ENCODE peak calls at places on chromosomes 13 and 19, in five cellular contexts. I is neural progenitor cell, R is SK-N-SH, H is cardiac muscle cell, O is upper lobe of left lung. W is an unnamed sample.
A peak's percentile ranks its signal among the peaks of the same experiment; 100 is the strongest.

GRCh38 chr13:34623331-34623730 is 318.7 kb upstream of the NBEA start:
- DNase-seq in R (no peak), H (no peak), O (no peak), I (peak; percentile 19), W (no peak)

GRCh38 chr13:49867834-49868233 is 68.3 kb downstream of the SPRYD7 start:
- DNase-seq in R (no peak), I (no peak), H (no peak), O (no peak), W (no peak)

GRCh38 chr13:108176685-108177274 is 38.6 kb downstream of the LIG4 start:
- DNase-seq in H (peak; percentile 29), O (no peak), I (peak; percentile 33), R (peak; percentile 46), W (peak; percentile 35)

GRCh38 chr19:45113628-45114027 is 20.6 kb downstream of the PPP1R37 start:
- DNase-seq in R (no peak), I (no peak), O (no peak), H (no peak), W (no peak)

GRCh38 chr19:40255619-40256166 is 29.2 kb upstream of the CCNP start:
- DNase-seq in R (no peak), O (no peak), I (no peak), H (no peak), W (peak; percentile 26)

GRCh38 chr19:55781112-55781511 is 12.2 kb downstream of the RFPL4AL1 start:
- DNase-seq in O (no peak), I (no peak), H (no peak), R (no peak), W (no peak)

GRCh38 chr19:850221-850978 is 1.7 kb upstream of the ELANE start:
- DNase-seq in R (peak; percentile 80), O (peak; percentile 92), H (peak; percentile 100), I (peak; percentile 51), W (peak; percentile 99)

GRCh38 chr13:30132623-30133553 is 174.5 kb downstream of the KATNAL1 start:
- DNase-seq in I (peak; percentile 96), H (peak; percentile 97), O (peak; percentile 98), R (peak; percentile 91), W (peak; percentile 96)

GRCh38 chr13:40611004-40611403 is 55.4 kb downstream of the FOXO1 start:
- DNase-seq in R (no peak), I (no peak), H (no peak), O (no peak), W (no peak)

GRCh38 chr13:40576369-40576768 is 90.1 kb downstream of the FOXO1 start:
- DNase-seq in R (no peak), I (no peak), O (no peak), H (no peak), W (peak; percentile 8)

GRCh38 chr13:107834717-107835116 is 380.6 kb downstream of the LIG4 start:
- DNase-seq in H (peak; percentile 11), R (no peak), I (no peak), O (no peak), W (no peak)

GRCh38 chr13:21884299-21884878 is 213.5 kb downstream of the FGF9 start:
- DNase-seq in I (no peak), H (no peak), R (no peak), O (no peak), W (no peak)

GRCh38 chr19:3586124-3586626 is 897 bp downstream of the GIPC3 start:
- DNase-seq in O (no peak), H (no peak), R (peak; percentile 89), I (peak; percentile 79), W (peak; percentile 76)

DNA sequence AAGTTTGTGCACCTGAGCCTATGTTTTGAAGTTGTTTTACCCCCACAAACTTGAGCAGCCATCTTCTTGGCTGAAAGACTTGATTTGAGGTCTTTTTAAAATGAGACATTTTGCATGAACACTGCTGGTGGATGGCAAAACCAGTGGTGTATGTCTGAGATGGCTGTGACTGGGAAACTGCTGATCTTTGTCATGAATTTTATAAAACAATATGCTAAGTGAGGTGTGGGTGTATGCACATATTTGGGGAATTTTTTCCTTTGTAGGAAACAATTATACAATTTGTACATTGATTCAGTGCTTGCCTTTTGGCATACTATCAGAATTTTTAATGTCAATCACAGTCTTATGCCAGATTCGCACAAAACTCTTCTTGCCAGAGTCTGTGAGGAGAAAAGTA is 52.5 kb downstream of the ZAR1L start:
- DNase-seq in R (no peak), I (no peak), H (no peak), O (no peak), W (no peak)
- H3K4me1 ChIP-seq in R (peaks cover 27% of the 10 kb centered on the region), I (no peaks in the 10 kb centered on the region), H (peaks cover 14% of the 10 kb centered on the region), O (peaks cover 28% of the 10 kb centered on the region), W (peaks cover 7% of the 10 kb centered on the region)

GRCh38 chr13:112105244-112105681 is 38.3 kb downstream of the SOX1 start:
- DNase-seq in I (peak; percentile 68), R (no peak), O (peak; percentile 75), H (no peak), W (no peak)
- H3K4me3 ChIP-seq in I (peak overlapping the region; percentile 55), R (no peak overlapping the region), O (no peak overlapping the region), H (no peak overlapping the region), W (no peak overlapping the region)

DNA sequence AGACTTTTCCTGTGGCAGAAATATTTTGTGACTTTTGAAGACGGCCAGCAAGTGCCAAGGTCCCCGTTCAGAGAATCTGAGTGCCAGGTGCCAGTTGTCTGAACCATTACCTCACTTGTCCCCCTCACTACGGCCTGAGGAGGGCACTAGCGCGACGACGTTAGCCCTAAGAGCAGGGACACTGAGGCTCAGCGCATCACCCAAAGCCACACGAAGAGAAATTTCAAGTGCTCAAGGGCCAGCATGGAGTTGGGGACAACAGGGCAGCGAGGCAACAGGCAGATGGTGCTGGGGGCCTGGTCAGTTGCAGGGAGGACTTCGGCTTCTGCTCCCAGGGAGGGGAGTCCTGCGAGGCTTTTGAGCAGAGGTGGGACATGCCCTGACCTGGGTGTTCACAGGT is 9.5 kb upstream of the TYK2 start:
- DNase-seq in H (no peak), R (no peak), I (peak; percentile 37), O (no peak), W (peak; percentile 79)
- TF ChIP-seq CTCF in H (peak; percentile 27), R (peak; percentile 40), I (peak; percentile 38), O (no peak), W (peak; percentile 27)

DNA sequence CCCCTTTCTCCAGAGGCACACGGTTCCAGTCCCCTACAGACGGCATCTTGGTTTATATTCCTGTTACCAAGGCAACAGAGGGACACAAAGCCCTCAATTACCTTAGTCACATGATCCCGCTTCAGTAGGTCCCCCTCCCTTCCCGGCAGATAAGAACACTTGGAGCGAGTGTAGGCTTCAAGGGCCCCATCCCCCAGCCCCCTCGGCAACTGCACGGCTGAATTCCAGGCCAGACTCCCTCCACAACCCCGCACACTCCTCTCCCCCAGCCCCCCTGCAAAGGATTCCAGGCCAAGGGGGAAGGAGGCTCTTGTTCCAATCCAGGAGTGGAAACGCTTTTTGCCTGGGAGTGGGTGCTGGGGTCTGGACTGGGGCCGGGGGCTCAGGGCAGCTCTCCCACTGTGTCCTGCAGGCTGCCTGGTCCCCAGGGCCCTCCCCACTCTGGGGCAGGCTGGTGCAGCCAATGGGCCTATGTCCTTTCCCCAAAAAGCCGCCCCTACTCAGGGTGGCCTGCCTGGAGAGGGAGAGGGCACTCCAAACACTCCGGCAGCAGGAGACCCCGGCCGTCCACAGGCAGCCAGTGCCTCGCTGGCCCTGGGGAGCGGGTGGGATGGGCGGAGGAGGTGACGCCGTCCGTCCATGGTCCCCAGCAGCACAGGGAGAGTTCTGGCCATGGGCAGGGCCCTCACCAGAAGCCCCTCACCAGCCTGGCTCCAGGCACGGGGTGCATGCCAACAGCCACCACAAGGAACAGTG is 62.6 kb downstream of the MLLT1 start:
- DNase-seq in I (peak; percentile 94), R (peak; percentile 93), H (peak; percentile 87), O (peak; percentile 72), W (peak; percentile 81)
- H3K4me1 ChIP-seq in I (peaks cover 19% of the 10 kb centered on the region), R (no peaks in the 10 kb centered on the region), H (peaks cover 27% of the 10 kb centered on the region), O (peaks cover 48% of the 10 kb centered on the region), W (peaks cover 14% of the 10 kb centered on the region)

GRCh38 chr13:24224232-24224680 is 63.7 kb downstream of the SPATA13 start:
- DNase-seq in R (no peak), O (no peak), H (no peak), I (no peak), W (no peak)
- H3K4me3 ChIP-seq in R (no peak overlapping the region), O (peak overlapping the region; percentile 25), H (no peak overlapping the region), I (no peak overlapping the region), W (no peak overlapping the region)

DNA sequence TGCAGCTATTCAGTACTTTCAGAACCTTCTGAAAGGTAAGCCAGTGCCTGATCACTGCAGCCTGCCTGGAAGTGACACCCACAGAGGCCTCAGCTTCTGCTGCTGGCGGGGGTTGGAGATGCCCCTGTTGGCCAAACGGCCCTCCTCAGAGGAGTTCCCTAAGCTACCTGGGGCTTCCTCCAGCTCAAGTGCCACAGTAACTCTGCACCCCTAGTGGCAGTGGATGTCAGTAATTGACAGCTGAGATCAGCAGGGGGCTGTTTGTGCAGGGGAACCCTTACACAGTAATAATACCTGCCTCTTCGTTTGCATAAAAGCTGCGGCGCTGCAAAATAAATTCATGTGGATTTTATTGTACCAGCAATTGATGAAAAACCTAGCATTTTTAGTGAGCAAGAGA is 28.9 kb downstream of the TDRD12 start:
- DNase-seq in H (no peak), I (peak; percentile 54), O (no peak), R (peak; percentile 33), W (no peak)
- TF ChIP-seq CTCF in H (peak; percentile 2), I (peak; percentile 38), O (no peak), R (no peak), W (peak; percentile 22)

GRCh38 chr19:11190501-11190900 is 6.8 kb downstream of the KANK2 start:
- DNase-seq in O (no peak), R (no peak), I (no peak), H (no peak), W (no peak)
- H3K4me1 ChIP-seq in O (peaks cover 70% of the 10 kb centered on the region), R (peaks cover 5% of the 10 kb centered on the region), I (no peaks in the 10 kb centered on the region), H (no peaks in the 10 kb centered on the region), W (peaks cover 23% of the 10 kb centered on the region)